ENCODE peak calls at places on chromosomes 4 and X, in seven cellular contexts. One of them, this sample, is unnamed.

GRCh38 chrX:1448793-1449580 is 3.7 kb downstream of the ASMTL start:
- DNase-seq in aorta: no peak
- DNase-seq in GM23248: no peak
- DNase-seq in MCF 10A: no peak
- DNase-seq in activated CD4-positive, alpha-beta T cell treated with anti-CD3 and anti-CD28 coated beads, Interleukin-2, amount 10 ng/mL, durations not matched to agents 7 days and 5 days: peak; percentile 5
- DNase-seq in HFF-Myc: no peak
- DNase-seq in Caki2: no peak
- DNase-seq in this sample: no peak

GRCh38 chr4:113998531-113998930 is 19.1 kb upstream of the ARSJ start:
- DNase-seq in aorta: no peak
- DNase-seq in GM23248: no peak
- DNase-seq in MCF 10A: no peak
- DNase-seq in activated CD4-positive, alpha-beta T cell treated with anti-CD3 and anti-CD28 coated beads, Interleukin-2, amount 10 ng/mL, durations not matched to agents 7 days and 5 days: no peak
- DNase-seq in HFF-Myc: no peak
- DNase-seq in Caki2: no peak
- DNase-seq in this sample: no peak

GRCh38 chr4:85751907-85752306 is 277.0 kb downstream of the ARHGAP24 start:
- DNase-seq in aorta: no peak
- DNase-seq in GM23248: no peak
- DNase-seq in MCF 10A: no peak
- DNase-seq in activated CD4-positive, alpha-beta T cell treated with anti-CD3 and anti-CD28 coated beads, Interleukin-2, amount 10 ng/mL, durations not matched to agents 7 days and 5 days: no peak
- DNase-seq in HFF-Myc: no peak
- DNase-seq in Caki2: no peak
- DNase-seq in this sample: no peak

GRCh38 chr4:13985824-13986223 is 358.3 kb upstream of the BOD1L1 start:
- DNase-seq in aorta: no peak
- DNase-seq in GM23248: no peak
- DNase-seq in MCF 10A: no peak
- DNase-seq in activated CD4-positive, alpha-beta T cell treated with anti-CD3 and anti-CD28 coated beads, Interleukin-2, amount 10 ng/mL, durations not matched to agents 7 days and 5 days: no peak
- DNase-seq in HFF-Myc: no peak
- DNase-seq in Caki2: no peak
- DNase-seq in this sample: no peak

GRCh38 chr4:42642136-42642797 is 14.6 kb downstream of the ATP8A1 start:
- DNase-seq in aorta: no peak
- DNase-seq in GM23248: no peak
- DNase-seq in MCF 10A: no peak
- DNase-seq in activated CD4-positive, alpha-beta T cell treated with anti-CD3 and anti-CD28 coated beads, Interleukin-2, amount 10 ng/mL, durations not matched to agents 7 days and 5 days: no peak
- DNase-seq in HFF-Myc: no peak
- DNase-seq in Caki2: no peak
- DNase-seq in this sample: no peak

GRCh38 chrX:132009344-132009743 is 13.8 kb upstream of the STK26 start:
- DNase-seq in aorta: no peak
- DNase-seq in GM23248: no peak
- DNase-seq in MCF 10A: no peak
- DNase-seq in activated CD4-positive, alpha-beta T cell treated with anti-CD3 and anti-CD28 coated beads, Interleukin-2, amount 10 ng/mL, durations not matched to agents 7 days and 5 days: no peak
- DNase-seq in HFF-Myc: no peak
- DNase-seq in Caki2: no peak
- DNase-seq in this sample: no peak

GRCh38 chr4:118338518-118338917 is 14.3 kb downstream of the PRSS12 start:
- DNase-seq in aorta: no peak
- DNase-seq in GM23248: no peak
- DNase-seq in MCF 10A: no peak
- DNase-seq in activated CD4-positive, alpha-beta T cell treated with anti-CD3 and anti-CD28 coated beads, Interleukin-2, amount 10 ng/mL, durations not matched to agents 7 days and 5 days: no peak
- DNase-seq in HFF-Myc: no peak
- DNase-seq in Caki2: no peak
- DNase-seq in this sample: no peak

GRCh38 chr4:101197350-101197749 is 150.0 kb downstream of the PPP3CA start:
- DNase-seq in aorta: no peak
- DNase-seq in GM23248: no peak
- DNase-seq in MCF 10A: no peak
- DNase-seq in activated CD4-positive, alpha-beta T cell treated with anti-CD3 and anti-CD28 coated beads, Interleukin-2, amount 10 ng/mL, durations not matched to agents 7 days and 5 days: no peak
- DNase-seq in HFF-Myc: no peak
- DNase-seq in Caki2: no peak
- DNase-seq in this sample: no peak

GRCh38 chr4:122692641-122693520 is 39.6 kb upstream of the BBS12 start:
- DNase-seq in aorta: no peak
- DNase-seq in GM23248: peak; percentile 50
- DNase-seq in MCF 10A: no peak
- DNase-seq in activated CD4-positive, alpha-beta T cell treated with anti-CD3 and anti-CD28 coated beads, Interleukin-2, amount 10 ng/mL, durations not matched to agents 7 days and 5 days: no peak
- DNase-seq in HFF-Myc: no peak
- DNase-seq in Caki2: no peak
- DNase-seq in this sample: peak; percentile 31